ENCODE peak calls at places on chromosomes 2 and 18, in seven cellular contexts. Q is trophoblast cell, W is neuronal stem cell, D is IMR-90, O is H1, F is mesenchymal stem cell, A is H9. S is an unnamed sample.

GRCh38 chr18:55318864-55319516 is 269.0 kb downstream of the TCF4 start:
- DNase-seq in Q (no peak), W (no peak), D (peak; percentile 82), O (no peak), F (peak; percentile 84), A (no peak), S (peak; percentile 24)

GRCh38 chr18:12287684-12288405 is 20.2 kb upstream of the TUBB6 start:
- DNase-seq in Q (peak; percentile 87), W (no peak), D (peak; percentile 95), O (no peak), F (peak; percentile 90), A (peak; percentile 60), S (peak; percentile 31)

GRCh38 chr2:79512442-79513401 is at the start of gene CTNNA2:
- DNase-seq in Q (peak; percentile 8), W (peak; percentile 95), D (no peak), O (peak; percentile 83), F (peak; percentile 32), A (peak; percentile 94), S (peak; percentile 87)

GRCh38 chr2:100292022-100292580 is 30.2 kb downstream of the LONRF2 start:
- DNase-seq in Q (peak; percentile 99), W (no peak), D (peak; percentile 96), O (no peak), F (peak; percentile 98), A (peak; percentile 58), S (peak; percentile 96)

GRCh38 chr18:44792456-44793080 is 111.9 kb downstream of the SETBP1 start:
- DNase-seq in Q (peak; percentile 76), W (no peak), D (peak; percentile 19), O (no peak), F (peak; percentile 58), A (no peak), S (peak; percentile 55)

GRCh38 chr18:23743733-23744333 is 54.6 kb downstream of the LAMA3 start:
- DNase-seq in Q (no peak), W (no peak), D (no peak), O (no peak), F (no peak), A (no peak), S (peak; percentile 24)

GRCh38 chr18:54330768-54331548 is 26.7 kb downstream of the STARD6 start:
- DNase-seq in Q (no peak), W (no peak), D (no peak), O (no peak), F (no peak), A (no peak), S (no peak)

GRCh38 chr2:25567406-25567805 is 106.0 kb downstream of the DTNB start:
- DNase-seq in Q (peak; percentile 62), W (no peak), D (peak; percentile 65), O (no peak), F (peak; percentile 57), A (no peak), S (peak; percentile 45)

GRCh38 chr18:57376503-57376902 is 24.1 kb downstream of the ST8SIA3 start:
- DNase-seq in Q (no peak), W (no peak), D (no peak), O (no peak), F (no peak), A (no peak), S (no peak)

GRCh38 chr2:120660771-120661459 is 74.8 kb upstream of the GLI2 start:
- DNase-seq in Q (no peak), W (no peak), D (no peak), O (no peak), F (no peak), A (peak; percentile 74), S (no peak)

GRCh38 chr2:217105733-217106649 is 246.1 kb upstream of the TNP1 start:
- DNase-seq in Q (peak; percentile 91), W (no peak), D (peak; percentile 95), O (no peak), F (peak; percentile 92), A (no peak), S (peak; percentile 97)

GRCh38 chr18:43271593-43272432 is 5.5 kb downstream of the SYT4 start:
- DNase-seq in Q (peak; percentile 81), W (peak; percentile 46), D (peak; percentile 61), O (no peak), F (peak; percentile 64), A (no peak), S (peak; percentile 60)

GRCh38 chr18:71784777-71785176 is 759.4 kb downstream of the CBLN2 start:
- DNase-seq in Q (peak; percentile 30), W (no peak), D (no peak), O (no peak), F (no peak), A (no peak), S (peak; percentile 25)

GRCh38 chr18:77009675-77010074 is 122.9 kb downstream of the MBP start:
- DNase-seq in Q (no peak), W (no peak), D (no peak), O (no peak), F (no peak), A (no peak), S (no peak)

GRCh38 chr2:106983305-106983704 is 97.3 kb upstream of the ST6GAL2 start:
- DNase-seq in Q (peak; percentile 21), W (no peak), D (no peak), O (no peak), F (no peak), A (no peak), S (no peak)

GRCh38 chr2:9221223-9221622 is 14.6 kb downstream of the ASAP2 start:
- DNase-seq in Q (no peak), W (no peak), D (no peak), O (no peak), F (no peak), A (no peak), S (no peak)

GRCh38 chr2:239400000-239400831 is 604 bp downstream of the HDAC4 start:
- DNase-seq in Q (peak; percentile 35), W (no peak), D (peak; percentile 36), O (no peak), F (peak; percentile 56), A (peak; percentile 23), S (no peak)

GRCh38 chr2:239431536-239431935 is 30.7 kb upstream of the HDAC4 start:
- DNase-seq in Q (no peak), W (no peak), D (no peak), O (no peak), F (no peak), A (no peak), S (no peak)

GRCh38 chr18:55763805-55764204 is 175.8 kb upstream of the TCF4 start:
- DNase-seq in Q (no peak), W (no peak), D (peak; percentile 11), O (no peak), F (no peak), A (no peak), S (peak; percentile 75)

GRCh38 chr18:10926565-10927194 is 222.7 kb downstream of the PIEZO2 start:
- DNase-seq in Q (no peak), W (no peak), D (peak; percentile 68), O (no peak), F (peak; percentile 89), A (no peak), S (no peak)

GRCh38 chr2:86249176-86249842 is 50.1 kb downstream of the MRPL35 start:
- DNase-seq in Q (peak; percentile 61), W (no peak), D (peak; percentile 79), O (no peak), F (peak; percentile 32), A (no peak), S (peak; percentile 30)

GRCh38 chr18:10449396-10449795 is 5.0 kb upstream of the APCDD1 start:
- DNase-seq in Q (no peak), W (no peak), D (peak; percentile 62), O (no peak), F (no peak), A (no peak), S (no peak)

GRCh38 chr2:140311905-140312304 is 1531.7 kb upstream of the NXPH2 start:
- DNase-seq in Q (no peak), W (no peak), D (no peak), O (no peak), F (no peak), A (no peak), S (no peak)

GRCh38 chr2:240257940-240258580 is 117.6 kb upstream of the OTOS start:
- DNase-seq in Q (peak; percentile 81), W (no peak), D (no peak), O (no peak), F (no peak), A (peak; percentile 20), S (no peak)

GRCh38 chr2:62305421-62306176 is 109.7 kb downstream of the B3GNT2 start:
- DNase-seq in Q (peak; percentile 31), W (no peak), D (no peak), O (no peak), F (peak; percentile 48), A (no peak), S (peak; percentile 65)

GRCh38 chr2:226611196-226611943 is 188.2 kb downstream of the IRS1 start:
- DNase-seq in Q (peak; percentile 27), W (no peak), D (no peak), O (no peak), F (no peak), A (no peak), S (no peak)
- H3K9ac ChIP-seq in Q (no peak overlapping the region), W (no peak overlapping the region), D (no peak overlapping the region), O (no peak overlapping the region), F (peak overlapping the region; percentile 13), A (no peak overlapping the region), S (no peak overlapping the region)

DNA sequence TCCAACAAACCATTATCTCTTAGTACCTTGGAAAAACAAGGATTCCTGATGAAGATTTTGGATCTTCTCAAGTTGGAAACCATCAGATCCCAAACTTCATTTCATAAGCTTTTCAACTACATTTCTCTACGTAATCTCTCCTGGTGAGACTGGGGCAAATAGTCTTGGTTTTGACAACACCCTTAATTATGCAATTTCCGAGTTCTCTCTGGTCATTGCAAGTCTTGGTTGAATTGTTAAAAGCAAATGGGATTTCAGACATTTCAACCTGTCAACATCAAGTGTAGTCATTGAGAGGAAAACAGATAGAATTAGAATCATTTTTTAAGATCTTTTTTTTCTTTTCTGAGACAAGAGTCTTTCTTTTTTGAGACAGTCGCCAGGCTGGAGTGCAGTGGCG is 26.2 kb downstream of the KLF7 start:
- DNase-seq in Q (peak; percentile 31), W (no peak), D (no peak), O (no peak), F (no peak), A (no peak), S (no peak)
- H3K4ac ChIP-seq in Q (no peak overlapping the region), W (no peak overlapping the region), D (no peak overlapping the region), O (no peak overlapping the region), F (no peak overlapping the region), A (no peak overlapping the region), S (no peak overlapping the region)

GRCh38 chr18:13429016-13429415 is 210.5 kb downstream of the LDLRAD4 start:
- DNase-seq in Q (no peak), W (no peak), D (no peak), O (no peak), F (no peak), A (no peak), S (no peak)
- H3K27ac ChIP-seq in Q (no peak overlapping the region), W (no peak overlapping the region), D (no peak overlapping the region), O (no peak overlapping the region), F (no peak overlapping the region), A (no peak overlapping the region), S (no peak overlapping the region)

GRCh38 chr2:71064110-71064611 is 4.3 kb upstream of the NAGK start:
- DNase-seq in Q (peak; percentile 91), W (no peak), D (no peak), O (no peak), F (no peak), A (no peak), S (no peak)
- H3K9ac ChIP-seq in Q (no peak overlapping the region), W (no peak overlapping the region), D (no peak overlapping the region), O (no peak overlapping the region), F (no peak overlapping the region), A (no peak overlapping the region), S (no peak overlapping the region)

S was measured in mesendoderm.